ENCODE peak calls at places on chromosome 22, in four cellular contexts. S is NCI-H1417, R is amygdala, Y is T-helper 2 cell. M is an unnamed sample.

GRCh38 chr22:23393721-23394320 is 186.3 kb downstream of the IGLL1 start:
- DNase-seq in Y (no peak), S (no peak), R (no peak), M (no peak)

GRCh38 chr22:26658671-26659478 is 1.5 kb downstream of the MIAT start:
- DNase-seq in Y (peak), R (no peak), S (peak), M (peak)

GRCh38 chr22:35783943-35784614 is 66.4 kb downstream of the APOL5 start:
- DNase-seq in R (no peak), Y (no peak), S (no peak), M (no peak)

GRCh38 chr22:37855462-37855861 is 6.2 kb downstream of the EIF3L start:
- DNase-seq in S (no peak), R (no peak), Y (no peak), M (no peak)

GRCh38 chr22:19292262-19293230 is 1.0 kb upstream of the CLTCL1 start:
- DNase-seq in Y (no peak), R (no peak), S (peak), M (no peak)

GRCh38 chr22:48315415-48316244 is 1512.0 kb downstream of the BRD1 start:
- DNase-seq in R (no peak), Y (no peak), S (no peak), M (no peak)

GRCh38 chr22:37480387-37481346 is 5.5 kb downstream of the MFNG start:
- DNase-seq in Y (no peak), S (no peak), R (no peak), M (no peak)

GRCh38 chr22:27212617-27213177 is 555.3 kb downstream of the MIAT start:
- DNase-seq in R (no peak), Y (no peak), S (no peak), M (no peak)

GRCh38 chr22:38950527-38951111 is 6.8 kb upstream of the APOBEC3A start:
- DNase-seq in Y (no peak), R (no peak), S (no peak), M (no peak)

GRCh38 chr22:43446037-43446803 is 34.4 kb downstream of the MPPED1 start:
- DNase-seq in Y (no peak), S (no peak), R (no peak), M (no peak)

GRCh38 chr22:46040471-46041465 is 63.8 kb upstream of the WNT7B start:
- DNase-seq in R (no peak), S (no peak), Y (no peak), M (no peak)

GRCh38 chr22:16801571-16801970 is 23.6 kb downstream of the XKR3 start:
- DNase-seq in R (no peak), S (no peak), Y (no peak), M (no peak)

GRCh38 chr22:30028731-30029130 is 51.5 kb upstream of the HORMAD2 start:
- DNase-seq in R (no peak), Y (no peak), S (no peak), M (no peak)

GRCh38 chr22:39765029-39765428 is 128.5 kb downstream of the ENTHD1 start:
- DNase-seq in R (no peak), S (no peak), Y (no peak), M (no peak)

GRCh38 chr22:32920032-32920628 is 118.6 kb downstream of the TIMP3 start:
- DNase-seq in R (no peak), S (no peak), Y (no peak), M (no peak)

GRCh38 chr22:22810018-22810427 is 77.6 kb upstream of the IGLL5 start:
- DNase-seq in R (no peak), Y (peak), S (no peak), M (peak)

GRCh38 chr22:37298748-37299495 is 16.6 kb downstream of the CYTH4 start:
- DNase-seq in Y (no peak), R (no peak), S (no peak), M (no peak)

GRCh38 chr22:46043339-46043738 is 66.4 kb upstream of the WNT7B start:
- DNase-seq in R (no peak), S (no peak), Y (no peak), M (no peak)

GRCh38 chr22:30305519-30305905 is 16.2 kb upstream of the CASTOR1 start:
- DNase-seq in S (no peak), R (no peak), Y (peak), M (peak)

GRCh38 chr22:17792854-17793434 is 18.7 kb upstream of the BID start:
- DNase-seq in Y (no peak), S (no peak), R (no peak), M (no peak)